ENCODE peak calls at places on chromosomes 13 and 19, in four cellular contexts. H, A, V and U are unnamed samples.

GRCh38 chr19:10037367-10037766 is 24.1 kb downstream of the RDH8 start:
- DNase-seq in V (no peak), A (no peak), H (no peak), U (no peak)

GRCh38 chr19:48479686-48480085 is 10.5 kb downstream of the CYTH2 start:
- DNase-seq in H (no peak), V (no peak), A (no peak), U (no peak)

GRCh38 chr13:93987458-93987857 is 492.0 kb downstream of the DCT start:
- DNase-seq in V (no peak), H (no peak), A (no peak), U (no peak)

GRCh38 chr13:98504371-98504963 is 72.4 kb downstream of the STK24 start:
- DNase-seq in H (no peak), A (no peak), V (no peak), U (no peak)

GRCh38 chr19:14150770-14151661 is 14.6 kb upstream of the ASF1B start:
- DNase-seq in V (no peak), A (no peak), H (no peak), U (no peak)

GRCh38 chr13:27374650-27375049 is 49.8 kb upstream of the GTF3A start:
- DNase-seq in A (peak), H (peak), V (no peak), U (peak)

GRCh38 chr13:22789027-22789593 is 391.7 kb upstream of the SGCG start:
- DNase-seq in H (peak), A (no peak), V (no peak), U (no peak)

GRCh38 chr19:55273978-55274707 is 5.8 kb downstream of the HSPBP1 start:
- DNase-seq in H (no peak), A (no peak), V (no peak), U (peak)

GRCh38 chr19:50266896-50267295 is 62.3 kb downstream of the KCNC3 start:
- DNase-seq in H (peak), V (peak), A (no peak), U (peak)

GRCh38 chr19:1651061-1651547 is 1.3 kb downstream of the TCF3 start:
- DNase-seq in H (peak), A (peak), V (peak), U (peak)

GRCh38 chr13:109764474-109765292 is 21.7 kb downstream of the IRS2 start:
- DNase-seq in A (no peak), H (no peak), V (no peak), U (no peak)

GRCh38 chr13:109769275-109769674 is 17.1 kb downstream of the IRS2 start:
- DNase-seq in V (no peak), H (no peak), A (no peak), U (no peak)

GRCh38 chr13:109768616-109769015 is 17.8 kb downstream of the IRS2 start:
- DNase-seq in H (no peak), A (no peak), V (no peak), U (no peak)

GRCh38 chr13:109768176-109768575 is 18.2 kb downstream of the IRS2 start:
- DNase-seq in V (no peak), A (no peak), H (no peak), U (no peak)

DNA sequence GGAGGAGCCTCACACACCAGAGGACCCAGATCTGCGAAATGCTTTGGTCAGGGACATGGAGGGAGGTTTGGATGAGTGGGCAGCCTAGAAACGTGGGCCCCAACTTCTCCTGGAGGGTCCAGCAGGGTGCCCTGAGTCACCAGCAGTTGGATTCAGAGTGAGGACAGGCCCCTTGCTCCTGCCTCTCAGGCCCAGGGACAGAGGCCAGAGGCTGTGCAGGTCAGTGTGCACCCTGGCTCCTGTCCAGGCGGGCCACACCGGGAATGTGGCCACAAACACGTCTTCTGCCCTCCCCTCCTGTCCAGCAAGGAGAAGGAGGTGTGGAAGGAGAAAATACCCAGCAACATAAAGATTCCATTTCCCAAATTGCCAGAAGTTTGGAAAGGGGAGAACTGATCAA is 19.4 kb downstream of the IRS2 start:
- DNase-seq in V (no peak), A (no peak), H (no peak), U (no peak)
- TF ChIP-seq CTCF in V (no peak), A (no peak), H (no peak), U (no peak)

GRCh38 chr13:44404261-44405139 is 30.9 kb downstream of the SERP2 start:
- DNase-seq in H (no peak), V (no peak), A (no peak), U (no peak)

GRCh38 chr13:44399045-44399444 is 25.4 kb downstream of the SERP2 start:
- DNase-seq in V (no peak), A (no peak), H (no peak), U (no peak)

GRCh38 chr13:44403720-44404063 is 30.1 kb downstream of the SERP2 start:
- DNase-seq in V (no peak), H (no peak), A (no peak), U (no peak)

GRCh38 chr13:44402902-44403719 is 29.5 kb downstream of the SERP2 start:
- DNase-seq in A (no peak), V (no peak), H (no peak), U (no peak)

DNA sequence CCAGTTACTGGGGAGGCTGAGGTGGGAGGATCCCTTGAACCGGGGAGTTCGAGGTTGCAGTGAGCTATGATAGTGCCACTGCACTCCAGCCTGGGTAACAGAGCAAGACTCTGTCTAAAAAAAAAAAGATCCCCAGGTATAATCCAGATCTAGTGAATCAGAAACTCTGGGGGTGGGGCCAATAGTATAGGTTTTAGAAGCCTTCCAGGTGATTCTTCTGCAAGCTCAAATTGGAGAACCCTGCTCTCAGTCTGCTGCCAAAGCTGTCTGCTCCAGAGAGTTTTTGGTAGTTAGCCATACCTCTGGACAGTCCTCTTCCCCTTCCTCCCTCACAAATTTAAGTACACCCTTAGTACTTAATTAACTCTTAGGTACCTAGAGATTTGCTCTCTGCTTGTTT is 28.0 kb downstream of the SERP2 start:
- DNase-seq in A (no peak), H (no peak), V (no peak), U (no peak)
- TF ChIP-seq CTCF in A (no peak), H (no peak), V (no peak), U (no peak)

GRCh38 chr19:6510618-6511017 is 8.5 kb upstream of the TUBB4A start:
- DNase-seq in H (no peak), A (no peak), V (no peak), U (no peak)

GRCh38 chr19:6514926-6515325 is 12.8 kb upstream of the TUBB4A start:
- DNase-seq in H (no peak), V (no peak), A (no peak), U (no peak)

GRCh38 chr19:6503407-6504201 is 1.5 kb upstream of the TUBB4A start:
- DNase-seq in A (no peak), V (no peak), H (no peak), U (no peak)

DNA sequence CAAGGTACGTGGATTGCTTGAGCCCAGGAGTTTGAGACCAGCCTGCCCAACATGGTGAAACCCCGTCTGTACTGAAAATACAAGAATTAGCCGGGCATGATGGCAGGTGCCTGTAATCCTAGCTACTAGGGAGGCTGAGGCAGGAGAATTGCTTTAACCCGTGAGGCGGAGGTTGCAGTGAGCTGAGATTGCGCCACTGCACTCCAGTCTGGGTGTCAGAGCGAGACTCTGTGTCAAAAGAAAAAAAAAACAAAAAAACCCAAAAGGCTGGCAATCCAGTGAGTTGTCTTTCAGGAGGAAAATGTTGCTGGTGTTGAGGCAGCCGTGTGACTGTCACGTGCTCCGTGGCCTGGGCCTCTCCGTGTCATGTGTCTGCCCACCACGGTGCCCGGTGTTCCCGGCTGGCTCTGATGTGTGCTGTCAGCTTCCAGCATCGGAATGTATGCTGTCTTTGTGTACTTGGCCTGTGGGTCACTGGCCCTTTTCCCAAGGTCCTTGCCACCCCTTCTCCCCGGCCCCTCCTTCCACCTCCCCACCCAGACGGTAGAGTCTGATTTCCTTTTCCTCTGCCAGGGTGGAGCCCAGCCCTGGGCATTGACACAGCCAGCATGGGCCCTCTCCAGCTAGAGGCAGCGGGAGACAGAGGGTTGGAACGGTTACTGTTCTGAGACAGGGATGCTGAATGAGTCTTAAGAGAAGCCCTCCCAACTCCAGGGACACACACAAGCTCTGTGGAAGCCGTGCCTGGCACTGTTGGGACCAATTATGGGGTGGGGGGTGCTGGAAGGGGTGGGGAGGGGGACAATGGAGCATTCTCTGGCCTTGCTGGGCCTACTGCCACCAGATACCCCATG is 7.2 kb upstream of the TUBB4A start:
- DNase-seq in H (no peak), V (no peak), A (peak), U (no peak)
- TF ChIP-seq CTCF in H (no peak), V (no peak), A (no peak), U (no peak)

GRCh38 chr19:18280247-18281081 is 958 bp downstream of the JUND start:
- DNase-seq in A (peak), V (peak), H (peak), U (peak)

GRCh38 chr19:18279516-18280246 is 1.7 kb downstream of the JUND start:
- DNase-seq in A (peak), H (peak), V (peak), U (peak)

GRCh38 chr19:18281082-18282020 is at the start of gene JUND:
- DNase-seq in A (peak), V (peak), H (peak), U (peak)

GRCh38 chr19:18279266-18279515 is 2.2 kb downstream of the JUND start:
- DNase-seq in H (no peak), A (no peak), V (no peak), U (no peak)

DNA sequence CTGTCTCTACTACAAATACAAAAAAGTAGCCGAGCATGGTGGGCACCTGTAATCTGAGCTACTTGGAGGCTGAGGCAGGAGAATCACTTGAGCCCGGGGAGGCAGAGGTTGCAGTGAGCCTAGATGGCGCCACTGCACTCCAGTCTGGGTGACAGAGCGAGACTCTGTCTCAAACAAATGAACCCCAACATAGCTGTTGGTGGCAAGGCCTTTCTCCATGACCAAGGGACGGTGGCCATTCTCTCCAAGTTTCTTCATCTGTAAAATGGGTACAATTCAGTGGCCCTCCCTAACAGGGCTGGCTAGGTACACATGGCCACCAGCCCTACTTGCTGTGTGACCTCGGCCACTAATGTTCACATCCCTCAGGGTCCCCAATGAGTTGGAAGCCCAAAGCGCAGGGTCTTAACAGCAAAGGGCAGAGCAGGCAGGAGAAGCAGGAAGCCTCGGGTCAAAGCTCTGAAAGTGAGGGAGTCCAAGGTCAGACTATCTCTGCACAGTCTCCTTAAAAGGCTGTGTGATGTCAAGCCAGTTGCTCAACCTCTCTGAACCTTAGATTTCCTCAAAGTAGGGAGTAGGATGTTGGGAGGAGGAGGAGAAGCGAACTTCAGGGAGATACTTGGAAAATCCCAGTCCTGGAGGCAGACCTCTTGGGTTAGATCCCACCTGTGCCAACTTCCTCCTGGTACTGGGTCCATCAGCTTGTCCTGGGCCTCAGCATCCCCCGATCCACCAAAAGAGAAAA is 2.7 kb downstream of the JUND start:
- DNase-seq in H (no peak), A (no peak), V (no peak), U (peak)
- TF ChIP-seq CTCF in H (no peak), A (no peak), V (no peak), U (peak)

GRCh38 chr19:41883821-41884733 is 1.1 kb downstream of the ARHGEF1 start:
- DNase-seq in H (peak), V (peak), A (peak), U (peak)
- TF ChIP-seq CTCF in H (no peak), V (no peak), A (no peak), U (no peak)

GRCh38 chr13:87999791-88000190 is 328.6 kb downstream of the SLITRK5 start:
- DNase-seq in H (no peak), A (no peak), V (no peak), U (peak)

GRCh38 chr13:87999141-87999765 is 328.1 kb downstream of the SLITRK5 start:
- DNase-seq in H (peak), V (no peak), A (no peak), U (no peak)

GRCh38 chr13:88000239-88000638 is 329.1 kb downstream of the SLITRK5 start:
- DNase-seq in A (no peak), V (no peak), H (no peak), U (peak)

GRCh38 chr13:88000787-88001186 is 329.6 kb downstream of the SLITRK5 start:
- DNase-seq in V (no peak), H (no peak), A (no peak), U (no peak)

DNA sequence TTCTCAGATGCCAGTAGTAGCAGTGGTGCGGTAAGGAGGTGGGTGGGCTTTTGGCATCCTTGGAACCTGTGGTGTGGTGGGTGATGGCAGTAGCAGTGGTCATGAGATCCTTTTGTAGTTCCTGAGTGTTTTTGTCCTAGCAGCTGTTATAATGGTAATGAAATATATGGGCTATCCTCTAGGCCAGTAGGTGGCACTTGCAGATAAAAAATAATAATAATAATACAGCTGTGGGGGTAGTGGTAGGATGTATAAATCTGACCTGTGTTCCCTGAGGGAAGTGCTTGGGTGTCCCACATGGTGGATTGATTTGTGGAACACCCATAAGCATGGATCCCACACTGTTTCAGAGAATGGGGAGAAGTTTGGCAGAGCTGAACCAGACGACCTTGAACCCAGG is 334.0 kb downstream of the SLITRK5 start:
- DNase-seq in A (no peak), V (no peak), H (no peak), U (no peak)
- TF ChIP-seq CTCF in A (no peak), V (no peak), H (no peak), U (peak)

DNA sequence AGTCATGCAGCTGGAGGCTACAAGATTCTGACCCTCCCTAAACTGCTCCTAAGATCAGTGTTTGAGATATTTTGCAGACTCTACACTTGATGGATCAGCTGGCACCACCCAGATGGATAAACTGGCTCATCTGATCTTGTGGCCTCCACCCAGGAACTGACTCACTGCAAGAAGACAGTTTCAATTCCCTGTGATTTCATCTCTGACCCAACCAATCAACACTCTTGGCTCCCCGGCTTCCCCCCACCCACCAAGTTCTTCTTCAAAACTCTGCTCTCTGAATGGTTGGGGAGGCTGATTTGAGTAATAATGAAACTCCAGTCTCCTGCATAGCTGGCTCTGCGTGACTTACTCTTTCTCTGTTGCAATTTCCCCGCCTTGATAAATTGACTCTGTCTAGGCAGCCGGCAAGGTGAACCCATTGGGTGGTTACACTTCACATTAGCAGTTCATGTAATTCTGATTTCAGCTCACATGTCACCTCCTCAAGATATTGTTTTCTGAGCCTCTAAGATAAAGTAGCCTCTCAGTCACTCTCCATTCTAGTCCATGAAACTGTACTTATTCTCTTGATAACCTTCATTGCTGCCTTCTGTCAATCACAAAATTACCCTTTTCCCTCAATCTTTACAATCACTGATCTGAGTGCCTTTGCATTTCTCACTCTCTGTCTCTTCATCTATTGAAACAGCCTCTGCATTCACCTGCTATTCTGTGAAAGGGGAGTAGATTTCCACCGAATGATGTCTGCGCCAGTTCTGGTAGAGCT is 9.9 kb upstream of the FPR3 start:
- DNase-seq in H (peak), V (no peak), A (no peak), U (peak)
- TF ChIP-seq CTCF in H (no peak), V (no peak), A (no peak), U (no peak)

GRCh38 chr13:40072663-40073120 is 417.2 kb downstream of the COG6 start:
- DNase-seq in H (no peak), A (no peak), V (no peak), U (no peak)
- TF ChIP-seq CTCF in H (no peak), A (no peak), V (no peak), U (no peak)